ENCODE peak calls at places on chromosomes 6 and 20, in seven cellular contexts. C is left cardiac atrium; H is iris pigment epithelial cell; N is A673; Z is GM19239; Y is CD4-positive, CD25-positive, alpha-beta regulatory T cell; B is HCT116. W is an unnamed sample.

GRCh38 chr6:25801423-25801822 is 30.4 kb downstream of the SLC17A1 start:
- DNase-seq in C (no peak), H (no peak), N (no peak), Z (no peak), Y (no peak), B (no peak), W (no peak)

GRCh38 chr6:111231078-111231435 is 143.8 kb downstream of the SLC16A10 start:
- DNase-seq in C (no peak), H (no peak), N (no peak), Z (no peak), Y (no peak), B (no peak), W (no peak)

GRCh38 chr6:44126320-44127149 is 717 bp downstream of the MRPL14 start:
- DNase-seq in C (peak; percentile 60), H (peak; percentile 93), N (peak; percentile 55), Z (peak; percentile 51), Y (peak; percentile 64), B (no peak), W (peak; percentile 30)

GRCh38 chr6:2940010-2940850 is 31.1 kb downstream of the SERPINB6 start:
- DNase-seq in C (no peak), H (no peak), N (no peak), Z (peak; percentile 80), Y (peak; percentile 88), B (no peak), W (no peak)

GRCh38 chr20:54846948-54847347 is 371.6 kb downstream of the DOK5 start:
- DNase-seq in C (no peak), H (no peak), N (no peak), Z (no peak), Y (no peak), B (no peak), W (no peak)

GRCh38 chr6:128667339-128667858 is 147.0 kb upstream of the PTPRK start:
- DNase-seq in C (no peak), H (no peak), N (no peak), Z (no peak), Y (no peak), B (no peak), W (no peak)

GRCh38 chr6:104527761-104528415 is 331.8 kb downstream of the HACE1 start:
- DNase-seq in C (no peak), H (peak; percentile 52), N (peak; percentile 68), Z (no peak), Y (no peak), B (no peak), W (no peak)

GRCh38 chr6:36599791-36600209 is 5.6 kb downstream of the SRSF3 start:
- DNase-seq in C (peak; percentile 55), H (peak; percentile 66), N (peak; percentile 63), Z (no peak), Y (peak; percentile 76), B (no peak), W (no peak)

GRCh38 chr20:5848711-5849505 is 98.7 kb downstream of the SHLD1 start:
- DNase-seq in C (no peak), H (peak; percentile 67), N (no peak), Z (no peak), Y (peak; percentile 29), B (no peak), W (no peak)

GRCh38 chr6:10409766-10410209 is 5.1 kb downstream of the TFAP2A start:
- DNase-seq in C (no peak), H (no peak), N (no peak), Z (no peak), Y (no peak), B (no peak), W (no peak)

GRCh38 chr20:4740774-4741431 is 19.2 kb downstream of the PRND start:
- DNase-seq in C (peak; percentile 61), H (peak; percentile 32), N (peak; percentile 74), Z (no peak), Y (peak; percentile 67), B (peak; percentile 32), W (peak; percentile 27)

GRCh38 chr20:5735845-5736530 is 14.2 kb upstream of the SHLD1 start:
- DNase-seq in C (no peak), H (no peak), N (peak; percentile 48), Z (no peak), Y (no peak), B (no peak), W (no peak)

GRCh38 chr6:154213782-154214181 is 142.8 kb downstream of the IPCEF1 start:
- DNase-seq in C (no peak), H (no peak), N (no peak), Z (no peak), Y (no peak), B (no peak), W (no peak)

GRCh38 chr6:35568967-35569606 is 56.4 kb upstream of the TULP1 start:
- DNase-seq in C (peak; percentile 49), H (no peak), N (peak; percentile 16), Z (no peak), Y (peak; percentile 38), B (no peak), W (no peak)

GRCh38 chr6:31559958-31560696 is 12.0 kb upstream of the LTA start:
- DNase-seq in C (peak; percentile 82), H (peak; percentile 52), N (no peak), Z (peak; percentile 51), Y (peak; percentile 86), B (no peak), W (peak; percentile 82)

GRCh38 chr20:48474022-48474421 is 353.8 kb downstream of the PREX1 start:
- DNase-seq in C (no peak), H (no peak), N (no peak), Z (no peak), Y (no peak), B (no peak), W (no peak)

GRCh38 chr6:137893726-137894125 is 26.7 kb downstream of the TNFAIP3 start:
- DNase-seq in C (no peak), H (no peak), N (no peak), Z (no peak), Y (no peak), B (no peak), W (no peak)

GRCh38 chr20:50992733-50993457 is 30.0 kb downstream of the KCNG1 start:
- DNase-seq in C (no peak), H (peak; percentile 86), N (peak; percentile 96), Z (peak; percentile 59), Y (peak; percentile 66), B (peak; percentile 93), W (peak; percentile 75)

GRCh38 chr20:57480444-57481152 is 44.3 kb downstream of the CTCFL start:
- DNase-seq in C (no peak), H (no peak), N (no peak), Z (peak; percentile 48), Y (peak; percentile 14), B (no peak), W (no peak)

GRCh38 chr20:38024496-38024895 is 8.8 kb downstream of the TTI1 start:
- DNase-seq in C (no peak), H (no peak), N (no peak), Z (no peak), Y (no peak), B (no peak), W (no peak)

GRCh38 chr20:17636523-17637412 is 45.3 kb downstream of the RRBP1 start:
- DNase-seq in C (peak; percentile 48), H (no peak), N (no peak), Z (no peak), Y (no peak), B (no peak), W (no peak)

GRCh38 chr6:152246554-152247337 is 390.4 kb downstream of the SYNE1 start:
- DNase-seq in C (no peak), H (no peak), N (no peak), Z (no peak), Y (no peak), B (no peak), W (no peak)

GRCh38 chr6:116034327-116034726 is 26.4 kb downstream of the FRK start:
- DNase-seq in C (no peak), H (peak; percentile 70), N (peak; percentile 60), Z (no peak), Y (no peak), B (no peak), W (peak; percentile 8)

GRCh38 chr20:25274891-25275812 is 27.3 kb downstream of the PYGB start:
- DNase-seq in C (peak; percentile 27), H (no peak), N (no peak), Z (no peak), Y (no peak), B (no peak), W (no peak)

GRCh38 chr6:131136021-131136847 is 967 bp downstream of the AKAP7 start:
- DNase-seq in C (no peak), H (peak; percentile 63), N (peak; percentile 61), Z (no peak), Y (no peak), B (no peak), W (no peak)

GRCh38 chr6:168384045-168385038 is 56.6 kb upstream of the SMOC2 start:
- DNase-seq in C (no peak), H (no peak), N (no peak), Z (no peak), Y (no peak), B (no peak), W (no peak)

GRCh38 chr6:156780962-156781705 is 4.0 kb downstream of the ARID1B start:
- DNase-seq in C (no peak), H (no peak), N (no peak), Z (no peak), Y (no peak), B (no peak), W (no peak)

GRCh38 chr6:2765896-2766766 is 938 bp downstream of the WRNIP1 start:
- DNase-seq in C (peak; percentile 59), H (peak; percentile 39), N (peak; percentile 61), Z (peak; percentile 29), Y (peak; percentile 53), B (no peak), W (no peak)

GRCh38 chr6:167227984-167228383 is 63.1 kb upstream of the UNC93A start:
- DNase-seq in C (no peak), H (no peak), N (no peak), Z (no peak), Y (no peak), B (no peak), W (no peak)

GRCh38 chr6:159934181-159934580 is 34.7 kb upstream of the IGF2R start:
- DNase-seq in C (no peak), H (peak; percentile 47), N (no peak), Z (no peak), Y (no peak), B (no peak), W (no peak)

GRCh38 chr6:48957781-48958180 is 505.3 kb downstream of the MMUT start:
- DNase-seq in C (no peak), H (no peak), N (peak; percentile 21), Z (no peak), Y (no peak), B (no peak), W (no peak)

GRCh38 chr20:47849596-47849995 is 64.3 kb upstream of the SULF2 start:
- DNase-seq in C (no peak), H (no peak), N (no peak), Z (no peak), Y (no peak), B (no peak), W (no peak)

GRCh38 chr6:97009781-97010492 is 85.4 kb downstream of the KLHL32 start:
- DNase-seq in C (no peak), H (no peak), N (no peak), Z (no peak), Y (no peak), B (no peak), W (no peak)